ENCODE peak calls at places on chromosomes 5 and 9, in eight cellular contexts. K is RWPE1, T is fibroblast of mammary gland, U is IMR-90, N is H9, W is GM06990, A is fibroblast of lung, R is HCT116. B is an unnamed sample.

GRCh38 chr5:62572918-62573514 is 5.6 kb upstream of the LRRC70 start:
- DNase-seq in K (no peak), T (no peak), U (peak; percentile 7), N (no peak), W (no peak), A (no peak), R (no peak), B (no peak)

GRCh38 chr9:80797841-80798688 is 891.3 kb downstream of the TLE1 start:
- DNase-seq in K (no peak), T (peak; percentile 84), U (peak; percentile 63), N (no peak), W (no peak), A (peak; percentile 90), R (no peak), B (no peak)

GRCh38 chr9:122498883-122499288 is 11.7 kb upstream of the OR1J2 start:
- DNase-seq in K (peak; percentile 79), T (peak; percentile 59), U (peak; percentile 43), N (peak; percentile 80), W (peak; percentile 4), A (peak; percentile 37), R (peak; percentile 29), B (no peak)

GRCh38 chr9:18438300-18438925 is 35.5 kb upstream of the ADAMTSL1 start:
- DNase-seq in K (no peak), T (peak; percentile 41), U (peak; percentile 44), N (peak; percentile 72), W (no peak), A (peak; percentile 64), R (no peak), B (no peak)

GRCh38 chr9:97109194-97109811 is 70.4 kb upstream of the CTSV start:
- DNase-seq in K (peak; percentile 64), T (peak; percentile 42), U (peak; percentile 6), N (peak; percentile 77), W (peak; percentile 7), A (peak; percentile 31), R (peak; percentile 69), B (no peak)

GRCh38 chr9:72362118-72362531 is 2.9 kb downstream of the ZFAND5 start:
- DNase-seq in K (peak; percentile 60), T (peak; percentile 57), U (peak; percentile 53), N (no peak), W (no peak), A (peak; percentile 76), R (no peak), B (no peak)

GRCh38 chr9:33263131-33263935 is 1.2 kb downstream of the BAG1 start:
- DNase-seq in K (peak; percentile 23), T (peak; percentile 33), U (no peak), N (no peak), W (no peak), A (peak; percentile 34), R (no peak), B (no peak)

GRCh38 chr5:103258957-103259704 is 568 bp downstream of the MACIR start:
- DNase-seq in K (peak; percentile 52), T (peak; percentile 29), U (peak; percentile 19), N (no peak), W (peak; percentile 85), A (peak; percentile 17), R (no peak), B (peak; percentile 47)

GRCh38 chr5:32326216-32326772 is 13.6 kb upstream of the MTMR12 start:
- DNase-seq in K (no peak), T (peak; percentile 60), U (peak; percentile 68), N (no peak), W (no peak), A (peak; percentile 19), R (peak; percentile 22), B (no peak)

GRCh38 chr5:36363101-36363500 is 61.4 kb upstream of the RANBP3L start:
- DNase-seq in K (peak; percentile 44), T (peak; percentile 71), U (peak; percentile 43), N (peak; percentile 42), W (no peak), A (peak; percentile 28), R (no peak), B (no peak)

GRCh38 chr9:124329996-124330714 is 72.4 kb downstream of the NEK6 start:
- DNase-seq in K (no peak), T (no peak), U (no peak), N (no peak), W (no peak), A (no peak), R (no peak), B (no peak)

GRCh38 chr9:38036359-38037084 is 32.5 kb downstream of the SHB start:
- DNase-seq in K (no peak), T (peak; percentile 79), U (peak; percentile 67), N (no peak), W (no peak), A (no peak), R (no peak), B (no peak)

GRCh38 chr9:78919701-78920100 is 622.8 kb downstream of the PSAT1 start:
- DNase-seq in K (peak; percentile 79), T (no peak), U (peak; percentile 20), N (no peak), W (no peak), A (no peak), R (no peak), B (no peak)

GRCh38 chr9:127004946-127005769 is 90.6 kb downstream of the RALGPS1 start:
- DNase-seq in K (no peak), T (peak; percentile 58), U (peak; percentile 51), N (no peak), W (peak; percentile 78), A (no peak), R (no peak), B (no peak)

GRCh38 chr5:137753227-137753985 is 757 bp downstream of the HNRNPA0 start:
- DNase-seq in K (no peak), T (no peak), U (no peak), N (no peak), W (no peak), A (no peak), R (no peak), B (peak; percentile 51)

DNA sequence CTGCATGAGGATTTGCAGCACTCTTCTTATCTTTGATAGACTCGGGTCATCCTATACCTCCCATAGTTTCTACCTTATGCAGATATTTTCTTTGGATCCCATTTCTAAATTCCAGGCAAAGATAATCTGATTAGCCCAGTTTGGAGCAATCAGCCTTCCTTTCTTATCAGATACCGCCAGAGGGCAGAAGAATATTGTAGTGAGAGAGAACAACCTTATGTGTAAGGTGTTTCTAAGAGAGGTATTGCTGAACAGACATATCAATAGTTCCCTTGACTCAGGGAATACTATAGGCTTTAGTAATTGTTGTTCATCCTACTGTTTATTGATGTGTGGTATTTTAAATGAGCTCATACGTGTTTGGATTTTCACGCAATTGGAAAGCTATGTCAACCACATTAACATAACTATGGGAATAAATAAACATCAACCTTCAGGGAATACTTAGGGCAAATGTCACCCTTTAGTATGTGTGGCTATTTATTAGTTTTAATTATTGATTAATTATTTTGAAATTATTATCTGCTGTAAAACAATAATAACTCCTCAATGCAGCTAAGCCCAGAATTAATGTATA is 1435.2 kb upstream of the CDH9 start:
- DNase-seq in K (peak; percentile 6), T (peak; percentile 1), U (no peak), N (no peak), W (no peak), A (peak; percentile 1), R (no peak), B (no peak)
- TF ChIP-seq CTCF in K (peak; percentile 13), T (no peak), U (no peak), N (peak; percentile 73), W (no peak), A (no peak), R (no peak), B (no peak)

DNA sequence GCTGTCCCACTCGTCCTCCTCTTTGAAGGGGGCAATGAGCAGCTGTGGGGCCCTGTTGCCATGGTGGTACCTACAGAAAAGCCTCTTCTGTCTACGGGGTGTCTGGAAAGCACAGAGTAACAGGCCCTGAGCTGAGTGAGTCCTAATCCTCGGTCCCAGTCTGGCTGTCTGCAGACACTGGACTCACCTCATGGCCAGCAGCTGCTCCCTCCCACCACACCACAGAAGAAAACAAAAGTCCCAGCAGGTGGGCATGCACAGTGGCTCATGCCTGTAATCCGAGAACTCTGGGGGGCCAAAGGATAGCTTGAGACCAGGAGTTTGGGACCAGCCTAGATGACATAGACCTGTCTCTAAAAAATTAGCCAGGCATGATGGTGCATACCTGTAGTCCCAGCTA is 19.9 kb downstream of the P4HA2 start:
- DNase-seq in K (no peak), T (no peak), U (no peak), N (no peak), W (no peak), A (no peak), R (no peak), B (no peak)
- TF ChIP-seq CTCF in K (no peak), T (no peak), U (no peak), N (no peak), W (no peak), A (no peak), R (no peak), B (no peak)

GRCh38 chr5:14472986-14473567 is 108.5 kb upstream of the OTULINL start:
- DNase-seq in K (no peak), T (no peak), U (no peak), N (no peak), W (no peak), A (no peak), R (no peak), B (no peak)

GRCh38 chr5:14481299-14481799 is 100.2 kb upstream of the OTULINL start:
- DNase-seq in K (no peak), T (no peak), U (no peak), N (no peak), W (no peak), A (no peak), R (no peak), B (no peak)

GRCh38 chr5:14479143-14479701 is 102.4 kb upstream of the OTULINL start:
- DNase-seq in K (no peak), T (no peak), U (no peak), N (no peak), W (no peak), A (no peak), R (no peak), B (no peak)

GRCh38 chr5:14475013-14475412 is 106.6 kb upstream of the OTULINL start:
- DNase-seq in K (peak; percentile 74), T (no peak), U (no peak), N (no peak), W (no peak), A (no peak), R (no peak), B (no peak)

DNA sequence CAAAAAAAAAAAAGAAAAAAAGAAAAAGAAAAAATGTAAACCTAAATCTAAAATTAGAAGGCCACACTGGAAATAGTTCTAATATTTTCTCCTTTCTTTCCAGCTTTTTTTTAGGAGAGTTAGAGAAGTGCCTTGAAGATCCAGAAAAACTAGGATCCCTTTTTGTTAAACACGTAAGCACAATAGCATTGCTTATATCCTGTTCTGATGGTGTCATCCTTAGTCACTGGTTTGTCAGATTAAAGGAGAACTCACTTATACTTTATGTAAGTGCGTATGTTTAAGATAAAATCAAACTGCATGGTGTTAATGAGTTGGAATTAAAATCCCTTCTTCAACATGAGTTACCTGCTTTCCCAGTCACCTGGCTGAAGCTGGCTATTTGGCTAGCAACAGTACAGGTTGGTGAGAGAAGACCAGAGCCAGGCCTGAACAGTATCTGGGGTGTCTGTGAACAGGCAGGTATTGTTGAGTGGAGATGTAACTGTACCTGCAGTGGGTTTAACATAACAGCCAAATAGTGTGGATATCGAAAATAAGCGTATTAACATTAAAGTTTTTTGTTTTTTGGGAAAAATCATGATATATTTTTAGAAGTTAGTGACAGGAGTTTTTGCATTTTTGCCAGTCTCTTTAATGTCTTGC is 104.7 kb upstream of the OTULINL start:
- DNase-seq in K (peak; percentile 71), T (peak; percentile 85), U (peak; percentile 90), N (no peak), W (no peak), A (peak; percentile 50), R (no peak), B (no peak)
- TF ChIP-seq CTCF in K (no peak), T (no peak), U (no peak), N (no peak), W (no peak), A (no peak), R (no peak), B (no peak)

GRCh38 chr5:172162348-172162747 is 25.7 kb downstream of the STK10 start:
- DNase-seq in K (no peak), T (no peak), U (peak; percentile 50), N (no peak), W (no peak), A (peak; percentile 28), R (no peak), B (no peak)
- TF ChIP-seq CTCF in K (no peak), T (no peak), U (peak; percentile 9), N (peak; percentile 19), W (no peak), A (no peak), R (no peak), B (no peak)

B was measured in CD14-positive monocyte.